ENCODE peak calls at places on chromosomes 2 and 18, in nine cellular contexts. V is right cardiac atrium; M is stomach; T is foreskin fibroblast; K is thyroid gland; G is naive thymus-derived CD4-positive, alpha-beta T cell; R is Jurkat, Clone E6-1; D is left ventricle myocardium inferior; H is mammary epithelial cell. X is an unnamed sample.

GRCh38 chr2:20524412-20525040 is 77.7 kb downstream of the RHOB start:
- DNase-seq in V (peak), M (no peak), T (peak), K (peak), G (no peak), R (no peak), D (peak), H (no peak), X (peak)

GRCh38 chr2:191173206-191173605 is 22.4 kb upstream of the STAT4 start:
- DNase-seq in V (no peak), M (no peak), T (no peak), K (no peak), G (no peak), R (no peak), D (no peak), H (no peak), X (no peak)

GRCh38 chr2:192190474-192190873 is 4.3 kb downstream of the TMEFF2 start:
- DNase-seq in V (no peak), M (no peak), T (peak), K (no peak), G (no peak), R (no peak), D (no peak), H (no peak), X (no peak)

GRCh38 chr2:98634406-98635092 is 26.2 kb downstream of the UNC50 start:
- DNase-seq in V (no peak), M (no peak), T (no peak), K (no peak), G (peak), R (peak), D (no peak), H (peak), X (no peak)

GRCh38 chr18:37243756-37244155 is 321.8 kb downstream of the CELF4 start:
- DNase-seq in V (no peak), M (no peak), T (peak), K (no peak), G (no peak), R (no peak), D (no peak), H (no peak), X (no peak)

GRCh38 chr18:69658137-69658536 is 257.4 kb downstream of the DOK6 start:
- DNase-seq in V (no peak), M (no peak), T (peak), K (no peak), G (no peak), R (no peak), D (no peak), H (no peak), X (no peak)

GRCh38 chr18:74496508-74497307 is 545 bp downstream of the CNDP2 start:
- DNase-seq in V (peak), M (peak), T (peak), K (peak), G (no peak), R (no peak), D (peak), H (no peak), X (peak)

GRCh38 chr18:33699372-33699771 is 121.4 kb downstream of the ASXL3 start:
- DNase-seq in V (no peak), M (no peak), T (no peak), K (no peak), G (no peak), R (no peak), D (no peak), H (no peak), X (no peak)

GRCh38 chr2:179854891-179855290 is 6.5 kb downstream of the ZNF385B start:
- DNase-seq in V (no peak), M (no peak), T (no peak), K (no peak), G (no peak), R (no peak), D (no peak), H (no peak), X (no peak)

GRCh38 chr2:48228345-48228684 is 301.6 kb upstream of the STON1 start:
- DNase-seq in V (no peak), M (no peak), T (no peak), K (no peak), G (no peak), R (no peak), D (no peak), H (no peak), X (no peak)

GRCh38 chr2:8171608-8172007 is 510.2 kb upstream of the ID2 start:
- DNase-seq in V (no peak), M (no peak), T (peak), K (no peak), G (no peak), R (no peak), D (no peak), H (no peak), X (no peak)

GRCh38 chr18:33923980-33924379 is 300.7 kb downstream of the NOL4 start:
- DNase-seq in V (no peak), M (no peak), T (no peak), K (no peak), G (no peak), R (no peak), D (no peak), H (no peak), X (no peak)

GRCh38 chr2:7093376-7093775 is 176.2 kb downstream of the RNF144A start:
- DNase-seq in V (no peak), M (no peak), T (no peak), K (no peak), G (no peak), R (no peak), D (no peak), H (no peak), X (no peak)

GRCh38 chr2:7094113-7094760 is 177.0 kb downstream of the RNF144A start:
- DNase-seq in V (no peak), M (no peak), T (no peak), K (peak), G (no peak), R (no peak), D (no peak), H (no peak), X (no peak)

GRCh38 chr2:7098816-7099215 is 181.6 kb downstream of the RNF144A start:
- DNase-seq in V (no peak), M (no peak), T (no peak), K (no peak), G (no peak), R (no peak), D (no peak), H (no peak), X (no peak)

GRCh38 chr2:7096726-7097352 is 179.6 kb downstream of the RNF144A start:
- DNase-seq in V (peak), M (no peak), T (no peak), K (no peak), G (no peak), R (no peak), D (no peak), H (no peak), X (no peak)

GRCh38 chr2:7097353-7097895 is 180.2 kb downstream of the RNF144A start:
- DNase-seq in V (peak), M (peak), T (peak), K (peak), G (peak), R (peak), D (peak), H (peak), X (peak)
- H3K4me3 ChIP-seq in V (no peak), M (peak), T (no peak), K (no peak), G (peak), R (peak), D (peak), H (no peak), X (no peak)

GRCh38 chr2:176105078-176105726 is 1.9 kb upstream of the HOXD11 start:
- DNase-seq in V (no peak), M (no peak), T (no peak), K (no peak), G (no peak), R (no peak), D (no peak), H (no peak), X (no peak)
- H3K4me3 ChIP-seq in V (no peak), M (peak), T (peak), K (no peak), G (no peak), R (no peak), D (peak), H (no peak), X (no peak)

GRCh38 chr2:75238670-75239330 is 39.5 kb upstream of the TACR1 start:
- DNase-seq in V (no peak), M (no peak), T (peak), K (no peak), G (no peak), R (no peak), D (no peak), H (peak), X (no peak)
- H3K4me3 ChIP-seq in V (no peak), M (no peak), T (no peak), K (no peak), G (no peak), R (no peak), D (no peak), H (no peak), X (no peak)

GRCh38 chr2:42129487-42129852 is 39.7 kb upstream of the EML4 start:
- DNase-seq in V (no peak), M (no peak), T (no peak), K (no peak), G (no peak), R (no peak), D (no peak), H (no peak), X (no peak)

GRCh38 chr2:42125887-42126594 is 43.1 kb upstream of the EML4 start:
- DNase-seq in V (peak), M (no peak), T (no peak), K (no peak), G (no peak), R (no peak), D (no peak), H (no peak), X (no peak)

GRCh38 chr2:42129947-42130346 is 39.2 kb upstream of the EML4 start:
- DNase-seq in V (no peak), M (no peak), T (no peak), K (no peak), G (no peak), R (no peak), D (no peak), H (no peak), X (no peak)

GRCh38 chr2:42127425-42128424 is 41.4 kb upstream of the EML4 start:
- DNase-seq in V (no peak), M (no peak), T (no peak), K (peak), G (peak), R (no peak), D (no peak), H (peak), X (no peak)

DNA sequence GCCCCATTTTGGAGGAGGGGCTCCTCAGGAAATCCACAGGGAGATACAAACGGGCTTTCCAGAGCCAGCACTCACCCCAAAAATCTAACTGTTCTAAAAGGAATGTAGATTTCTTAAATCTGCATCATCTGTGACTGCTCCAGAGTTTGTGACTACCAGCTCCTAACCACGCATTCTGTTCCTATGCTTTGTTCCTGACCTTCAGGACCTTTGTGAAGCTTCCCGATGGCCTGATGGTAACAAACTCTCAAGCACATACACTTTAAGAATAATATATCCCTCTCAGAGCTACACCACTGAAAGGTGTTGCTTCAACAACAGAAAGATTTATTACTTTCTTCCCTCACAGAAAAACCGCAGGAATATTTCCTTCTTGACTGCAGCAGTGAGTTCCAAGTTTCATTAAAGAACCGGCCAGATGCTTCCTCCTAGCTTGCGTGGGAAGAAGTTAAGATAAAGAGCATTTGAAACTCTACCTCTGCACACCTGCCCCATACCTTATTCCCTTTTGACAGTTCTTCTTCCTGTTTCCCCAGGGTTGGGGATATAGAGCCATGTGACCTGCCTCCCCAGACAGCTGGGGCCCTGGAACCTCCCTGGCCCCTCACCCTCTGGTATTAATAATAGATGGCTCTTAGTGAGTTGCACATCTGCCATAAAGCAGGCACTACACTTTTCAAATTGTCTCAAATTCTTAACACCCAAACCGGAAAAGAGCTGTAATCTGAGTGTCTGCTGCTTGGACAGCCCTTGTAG is 40.2 kb upstream of the EML4 start:
- DNase-seq in V (no peak), M (no peak), T (peak), K (no peak), G (no peak), R (peak), D (no peak), H (peak), X (no peak)
- H3K4me3 ChIP-seq in V (no peak), M (no peak), T (no peak), K (no peak), G (peak), R (no peak), D (no peak), H (no peak), X (no peak)

GRCh38 chr18:63564021-63564420 is 21.9 kb downstream of the SERPINB12 start:
- DNase-seq in V (no peak), M (no peak), T (no peak), K (no peak), G (no peak), R (no peak), D (no peak), H (no peak), X (no peak)
- H3K4me3 ChIP-seq in V (no peak), M (no peak), T (no peak), K (no peak), G (no peak), R (no peak), D (no peak), H (no peak), X (no peak)

DNA sequence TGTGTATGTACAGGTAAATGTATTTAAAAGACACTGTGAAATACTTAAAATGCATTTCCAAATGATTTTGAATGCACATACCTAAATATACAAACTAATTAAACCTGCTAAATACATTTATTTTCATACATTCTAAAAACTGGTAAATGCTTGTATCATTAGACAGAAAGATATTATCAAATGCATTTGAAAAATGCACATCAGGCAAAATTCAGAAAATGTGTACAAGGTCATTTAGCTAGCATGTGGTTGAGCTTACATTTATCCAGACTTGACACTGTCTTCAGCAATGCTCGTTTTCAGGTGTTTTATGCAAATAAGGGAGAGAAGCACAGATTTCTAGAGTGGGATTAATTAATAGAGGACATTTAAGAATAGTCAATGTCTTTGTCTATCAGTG is 374.2 kb downstream of the SUCLG1 start:
- DNase-seq in V (no peak), M (no peak), T (no peak), K (no peak), G (no peak), R (no peak), D (no peak), H (no peak), X (no peak)
- H3K4me3 ChIP-seq in V (no peak), M (no peak), T (no peak), K (no peak), G (no peak), R (no peak), D (no peak), H (no peak), X (no peak)

GRCh38 chr2:234880551-234881211 is 71.1 kb upstream of the SH3BP4 start:
- DNase-seq in V (no peak), M (peak), T (peak), K (no peak), G (no peak), R (peak), D (no peak), H (peak), X (no peak)

GRCh38 chr2:234884591-234884990 is 67.2 kb upstream of the SH3BP4 start:
- DNase-seq in V (no peak), M (no peak), T (no peak), K (no peak), G (no peak), R (no peak), D (no peak), H (no peak), X (no peak)

GRCh38 chr2:234885113-234885512 is 66.7 kb upstream of the SH3BP4 start:
- DNase-seq in V (no peak), M (no peak), T (no peak), K (no peak), G (no peak), R (no peak), D (no peak), H (no peak), X (no peak)

GRCh38 chr2:234879671-234880455 is 72.0 kb upstream of the SH3BP4 start:
- DNase-seq in V (no peak), M (no peak), T (peak), K (no peak), G (no peak), R (no peak), D (no peak), H (peak), X (no peak)

GRCh38 chr2:234881413-234882241 is 70.2 kb upstream of the SH3BP4 start:
- DNase-seq in V (peak), M (peak), T (peak), K (peak), G (no peak), R (peak), D (peak), H (peak), X (peak)
- H3K4me3 ChIP-seq in V (peak), M (no peak), T (no peak), K (no peak), G (no peak), R (no peak), D (peak), H (no peak), X (no peak)

DNA sequence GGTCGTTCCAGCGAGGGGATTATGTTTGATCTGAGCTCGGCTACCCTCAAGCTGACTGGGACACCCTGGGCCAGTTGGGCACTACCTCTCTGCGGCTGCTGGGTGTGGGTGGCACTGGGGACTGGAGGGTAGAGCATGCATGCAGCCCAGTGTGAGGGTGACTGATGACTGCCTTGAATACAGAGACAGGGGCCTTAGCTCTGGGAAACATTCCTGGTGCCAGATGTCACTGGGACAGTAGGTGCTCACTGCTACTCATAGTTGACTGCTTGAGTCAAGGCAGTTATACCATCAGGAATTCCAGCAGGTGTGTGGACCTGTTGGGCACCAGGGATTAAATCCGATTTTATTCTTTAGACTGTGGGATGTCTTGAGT is 33.6 kb upstream of the ATP6V1B1 start:
- DNase-seq in V (no peak), M (no peak), T (no peak), K (no peak), G (no peak), R (no peak), D (no peak), H (no peak), X (no peak)
- H3K4me3 ChIP-seq in V (peak), M (peak), T (peak), K (no peak), G (no peak), R (no peak), D (peak), H (no peak), X (peak)

GRCh38 chr18:76410660-76411417 is 84.2 kb downstream of the ZNF516 start:
- DNase-seq in V (no peak), M (no peak), T (no peak), K (peak), G (no peak), R (no peak), D (no peak), H (no peak), X (no peak)

GRCh38 chr18:76412818-76413565 is 82.0 kb downstream of the ZNF516 start:
- DNase-seq in V (no peak), M (no peak), T (peak), K (no peak), G (no peak), R (no peak), D (no peak), H (no peak), X (no peak)

GRCh38 chr18:76414936-76415621 is 80.0 kb downstream of the ZNF516 start:
- DNase-seq in V (no peak), M (no peak), T (no peak), K (peak), G (no peak), R (no peak), D (peak), H (no peak), X (peak)

GRCh38 chr18:76410033-76410432 is 85.0 kb downstream of the ZNF516 start:
- DNase-seq in V (no peak), M (no peak), T (no peak), K (no peak), G (no peak), R (no peak), D (no peak), H (no peak), X (no peak)

DNA sequence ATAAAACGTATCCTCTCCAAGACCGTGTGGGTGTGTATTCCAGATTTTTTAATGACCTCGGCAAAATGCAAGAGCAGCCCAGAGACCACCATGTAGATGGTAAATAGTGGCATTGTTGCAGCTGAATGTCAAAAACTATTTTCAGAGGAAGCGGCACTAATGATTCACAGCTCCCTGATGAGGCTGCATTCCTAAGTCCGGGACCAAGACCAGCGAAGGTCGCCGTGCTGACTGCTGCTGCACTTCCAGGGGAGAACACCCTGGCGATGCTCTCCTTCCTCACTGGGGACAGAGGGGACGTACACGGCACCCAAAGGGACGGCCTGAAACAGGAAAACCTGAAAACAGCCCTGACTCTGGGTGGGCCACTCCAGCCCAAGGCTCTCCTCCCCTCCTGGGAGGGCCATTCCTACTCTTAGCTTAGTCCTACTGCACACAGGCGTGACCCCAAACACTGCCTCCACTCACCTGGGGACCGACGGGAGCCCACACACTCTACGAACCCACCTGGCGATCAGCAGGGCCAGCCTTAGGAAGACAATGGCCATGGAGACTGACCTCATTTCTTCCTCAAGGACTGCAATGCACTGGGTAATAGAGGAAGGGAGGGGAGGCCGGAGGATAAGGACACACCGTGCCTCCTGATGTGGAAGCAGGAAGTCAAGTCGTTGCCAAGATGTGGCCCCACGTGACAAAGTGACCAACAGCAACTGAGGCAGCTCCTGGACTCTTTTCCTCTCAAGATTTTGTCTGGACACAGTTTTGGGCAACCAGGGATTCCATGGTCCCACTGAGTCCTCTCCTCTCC is 82.8 kb downstream of the ZNF516 start:
- DNase-seq in V (no peak), M (no peak), T (peak), K (no peak), G (no peak), R (no peak), D (no peak), H (no peak), X (no peak)
- H3K4me3 ChIP-seq in V (no peak), M (no peak), T (no peak), K (no peak), G (no peak), R (no peak), D (no peak), H (no peak), X (no peak)

X was measured in heart right ventricle.